ENCODE peak calls at places on chromosomes 16 and 17, in seven cellular contexts. Z, C, X, N, Q, L and M are unnamed samples.

GRCh38 chr17:52148969-52149351 is 9.6 kb downstream of the CA10 start:
- DNase-seq in Z (no peak), C (no peak), X (no peak), N (no peak), Q (no peak), L (no peak), M (no peak)

GRCh38 chr17:31869797-31870568 is 10.9 kb upstream of the COPRS start:
- DNase-seq in Z (no peak), C (no peak), X (no peak), N (no peak), Q (no peak), L (no peak), M (no peak)

GRCh38 chr16:9128346-9129342 is 37.2 kb downstream of the HAPSTR1 start:
- DNase-seq in Z (no peak), C (no peak), X (no peak), N (no peak), Q (no peak), L (no peak), M (no peak)

GRCh38 chr16:82754716-82755513 is 128.1 kb downstream of the CDH13 start:
- DNase-seq in Z (no peak), C (no peak), X (no peak), N (no peak), Q (no peak), L (no peak), M (no peak)

GRCh38 chr16:22721497-22722100 is 92.4 kb upstream of the HS3ST2 start:
- DNase-seq in Z (no peak), C (no peak), X (no peak), N (no peak), Q (no peak), L (no peak), M (no peak)

GRCh38 chr17:19725486-19725885 is 9.1 kb upstream of the SLC47A2 start:
- DNase-seq in Z (no peak), C (no peak), X (no peak), N (no peak), Q (no peak), L (no peak), M (no peak)

GRCh38 chr17:4998027-4998665 is 396 bp downstream of the KIF1C start:
- DNase-seq in Z (no peak), C (peak; percentile 58), X (peak; percentile 90), N (peak; percentile 90), Q (no peak), L (peak; percentile 65), M (peak; percentile 88)

GRCh38 chr16:53129281-53130192 is 74.7 kb downstream of the CHD9 start:
- DNase-seq in Z (peak; percentile 81), C (no peak), X (no peak), N (no peak), Q (peak; percentile 26), L (no peak), M (no peak)

GRCh38 chr16:58196898-58197313 is 1.0 kb downstream of the CSNK2A2 start:
- DNase-seq in Z (peak; percentile 48), C (no peak), X (no peak), N (peak; percentile 19), Q (no peak), L (no peak), M (no peak)

GRCh38 chr16:88831838-88832237 is 20.1 kb upstream of the APRT start:
- DNase-seq in Z (no peak), C (no peak), X (no peak), N (no peak), Q (no peak), L (no peak), M (no peak)

GRCh38 chr17:1325766-1326165 is 46.3 kb downstream of the TRARG1 start:
- DNase-seq in Z (no peak), C (no peak), X (no peak), N (no peak), Q (no peak), L (no peak), M (peak; percentile 23)

GRCh38 chr17:49698005-49698404 is 9.8 kb downstream of the SLC35B1 start:
- DNase-seq in Z (no peak), C (no peak), X (no peak), N (no peak), Q (no peak), L (no peak), M (no peak)

GRCh38 chr16:68490829-68491575 is 42.7 kb upstream of the SMPD3 start:
- DNase-seq in Z (peak; percentile 61), C (peak; percentile 90), X (no peak), N (no peak), Q (peak; percentile 96), L (no peak), M (peak; percentile 70)

GRCh38 chr17:56652608-56653007 is 59.1 kb downstream of the NOG start:
- DNase-seq in Z (no peak), C (no peak), X (no peak), N (no peak), Q (no peak), L (no peak), M (no peak)
- H3K27ac ChIP-seq in Z (no peak overlapping the region), C (no peak overlapping the region), X (no peak overlapping the region), N (no peak overlapping the region), Q (no peak overlapping the region), L (no peak overlapping the region), M (no peak overlapping the region)

GRCh38 chr17:78896834-78897638 is 6.0 kb downstream of the CEP295NL start:
- DNase-seq in Z (no peak), C (no peak), X (no peak), N (no peak), Q (no peak), L (no peak), M (no peak)
- H3K27ac ChIP-seq in Z (no peak overlapping the region), C (no peak overlapping the region), X (no peak overlapping the region), N (no peak overlapping the region), Q (no peak overlapping the region), L (peak overlapping the region; percentile 39), M (peak overlapping the region; percentile 36)

GRCh38 chr17:44323359-44324091 is 1.1 kb downstream of the SLC25A39 start:
- DNase-seq in Z (no peak), C (no peak), X (no peak), N (no peak), Q (no peak), L (no peak), M (no peak)

GRCh38 chr17:44324092-44324570 is 492 bp downstream of the SLC25A39 start:
- DNase-seq in Z (no peak), C (no peak), X (no peak), N (peak; percentile 53), Q (peak; percentile 38), L (peak; percentile 40), M (peak; percentile 79)

GRCh38 chr17:44327715-44328449 is 3.3 kb upstream of the SLC25A39 start:
- DNase-seq in Z (no peak), C (no peak), X (no peak), N (no peak), Q (no peak), L (no peak), M (no peak)

GRCh38 chr17:44324571-44325275 is at the start of gene SLC25A39:
- DNase-seq in Z (peak; percentile 93), C (peak; percentile 97), X (peak; percentile 99), N (peak; percentile 96), Q (peak; percentile 94), L (peak; percentile 95), M (peak; percentile 98)

GRCh38 chr17:44326867-44327444 is 2.3 kb upstream of the SLC25A39 start:
- DNase-seq in Z (peak; percentile 97), C (peak; percentile 97), X (peak; percentile 99), N (peak; percentile 97), Q (peak; percentile 98), L (peak; percentile 97), M (peak; percentile 98)
- H3K27ac ChIP-seq in Z (peak overlapping the region; percentile 7), C (peak overlapping the region; percentile 96), X (no peak overlapping the region), N (no peak overlapping the region), Q (no peak overlapping the region), L (no peak overlapping the region), M (no peak overlapping the region)

GRCh38 chr17:27459433-27459832 is 3.2 kb downstream of the KSR1 start:
- DNase-seq in Z (no peak), C (no peak), X (no peak), N (no peak), Q (no peak), L (no peak), M (no peak)
- H3K27ac ChIP-seq in Z (peak overlapping the region; percentile 3), C (no peak overlapping the region), X (no peak overlapping the region), N (no peak overlapping the region), Q (no peak overlapping the region), L (no peak overlapping the region), M (no peak overlapping the region)

GRCh38 chr16:12907670-12908233 is 6.4 kb downstream of the SHISA9 start:
- DNase-seq in Z (no peak), C (no peak), X (no peak), N (peak; percentile 58), Q (no peak), L (no peak), M (no peak)
- H3K27ac ChIP-seq in Z (no peak overlapping the region), C (no peak overlapping the region), X (no peak overlapping the region), N (no peak overlapping the region), Q (no peak overlapping the region), L (no peak overlapping the region), M (no peak overlapping the region)

DNA sequence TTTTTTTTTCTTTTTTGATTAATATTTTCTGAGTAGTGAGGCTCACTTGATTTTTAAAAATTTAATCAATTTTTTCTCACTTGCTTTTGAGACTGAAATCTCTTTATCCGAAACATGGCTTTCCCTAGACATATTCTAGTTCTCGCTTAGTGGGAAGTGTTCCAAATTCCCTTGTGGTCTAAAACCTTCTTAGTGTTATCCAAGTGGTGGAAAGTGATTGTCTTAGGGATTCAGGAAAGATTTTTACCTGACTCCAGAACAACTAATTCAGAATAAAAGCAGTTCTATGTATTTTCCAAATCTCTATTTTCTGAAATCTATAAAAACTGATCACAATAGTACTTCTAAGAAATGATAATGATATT is 178.8 kb downstream of the MAP2K6 start:
- DNase-seq in Z (no peak), C (no peak), X (no peak), N (no peak), Q (no peak), L (no peak), M (no peak)
- H3K27ac ChIP-seq in Z (peak overlapping the region; percentile 99), C (no peak overlapping the region), X (no peak overlapping the region), N (no peak overlapping the region), Q (no peak overlapping the region), L (no peak overlapping the region), M (no peak overlapping the region)

DNA sequence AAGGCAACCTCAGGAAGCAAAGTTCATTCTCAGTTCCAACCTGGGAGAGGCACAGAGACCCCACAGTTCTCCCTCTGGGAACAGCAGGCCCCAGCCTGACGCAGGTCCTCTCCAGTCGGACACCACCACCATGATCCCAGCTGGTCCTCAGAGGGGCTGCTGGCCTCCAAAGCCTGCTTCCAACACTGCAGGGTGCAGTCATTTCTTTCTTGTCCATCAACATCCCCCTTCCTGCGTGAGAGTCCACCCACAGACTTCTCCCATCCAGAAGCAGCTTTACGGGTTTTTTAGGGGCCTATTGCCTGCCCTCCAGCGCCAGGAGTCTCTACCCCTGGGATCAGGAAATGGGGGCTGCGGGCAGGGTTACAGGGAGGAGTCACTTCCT is 29.3 kb upstream of the TNRC6C start:
- DNase-seq in Z (no peak), C (no peak), X (no peak), N (no peak), Q (no peak), L (no peak), M (no peak)
- H3K27ac ChIP-seq in Z (no peak overlapping the region), C (no peak overlapping the region), X (no peak overlapping the region), N (no peak overlapping the region), Q (no peak overlapping the region), L (no peak overlapping the region), M (no peak overlapping the region)